ENCODE peak calls at places on chromosomes 1 and 21, in six cellular contexts. Y is right lobe of liver, K is foreskin keratinocyte, R is AG10803, A is cardiac muscle cell, E is choroid plexus epithelial cell. P is an unnamed sample.

GRCh38 chr1:25030674-25031589 is 100.9 kb upstream of the RUNX3 start:
- DNase-seq in E (no peak), K (peak), A (no peak), Y (no peak), R (no peak), P (no peak)

GRCh38 chr1:181075727-181076350 is 12.7 kb upstream of the IER5 start:
- DNase-seq in E (no peak), Y (no peak), R (no peak), K (peak), A (no peak), P (no peak)

GRCh38 chr21:28776251-28776650 is 216.4 kb downstream of the LTN1 start:
- DNase-seq in Y (no peak), A (peak), E (peak), R (peak), K (peak), P (peak)

GRCh38 chr1:53073899-53074311 is 11.9 kb downstream of the PODN start:
- DNase-seq in A (no peak), R (no peak), E (peak), Y (peak), K (no peak), P (peak)

GRCh38 chr1:231690072-231690471 is 63.5 kb downstream of the DISC1 start:
- DNase-seq in K (no peak), R (no peak), E (no peak), Y (no peak), A (no peak), P (no peak)

GRCh38 chr1:230286890-230287269 is 139.3 kb downstream of the PGBD5 start:
- DNase-seq in E (no peak), R (no peak), Y (peak), A (no peak), K (no peak), P (no peak)

GRCh38 chr1:33524586-33524985 is 52.1 kb downstream of the ZSCAN20 start:
- DNase-seq in Y (no peak), K (peak), E (no peak), A (no peak), R (no peak), P (no peak)

GRCh38 chr1:226903819-226904710 is 33.6 kb downstream of the PSEN2 start:
- DNase-seq in R (peak), K (no peak), Y (no peak), A (peak), E (peak), P (peak)

GRCh38 chr1:88013485-88013884 is 670.6 kb upstream of the PKN2 start:
- DNase-seq in K (peak), A (peak), R (no peak), E (no peak), Y (no peak), P (no peak)

DNA sequence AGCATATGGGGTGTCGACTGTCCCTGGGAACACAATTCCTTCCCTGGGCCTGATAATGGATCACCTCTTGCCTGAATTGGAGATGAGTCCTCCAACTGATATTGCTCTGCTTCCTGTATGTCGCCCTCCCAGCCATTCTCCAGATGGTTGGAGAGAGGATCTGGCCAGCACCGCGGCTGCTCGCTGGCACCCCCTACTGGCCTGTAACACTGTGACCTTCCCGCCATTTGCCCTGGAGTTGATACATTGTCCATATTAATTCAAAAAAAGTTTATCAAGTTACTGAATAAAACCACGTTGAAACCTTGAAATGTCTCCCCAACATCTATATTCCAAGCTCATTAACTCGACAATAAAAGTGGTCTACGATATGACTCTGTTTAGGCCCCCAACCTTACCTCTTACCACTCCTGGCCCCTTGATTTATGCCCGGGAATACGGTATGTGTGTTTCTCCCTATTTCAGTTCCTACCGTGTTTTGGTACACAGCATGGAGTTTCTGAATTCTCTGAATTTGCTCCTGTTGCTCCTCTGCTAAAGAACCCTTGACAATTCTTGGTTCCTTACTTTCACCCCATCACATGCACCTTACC is 241.8 kb upstream of the KIAA0040 start:
- DNase-seq in E (no peak), K (no peak), R (no peak), Y (peak), A (no peak), P (no peak)
- TF ChIP-seq CTCF in E (peak), K (peak), R (peak), Y (peak), A (peak), P (no peak)

GRCh38 chr1:150536836-150537731 is 12.1 kb upstream of the ADAMTSL4 start:
- DNase-seq in R (peak), Y (no peak), A (no peak), E (peak), K (no peak), P (no peak)

GRCh38 chr1:150535511-150536281 is 13.5 kb upstream of the ADAMTSL4 start:
- DNase-seq in R (peak), Y (no peak), E (no peak), K (no peak), A (peak), P (peak)

GRCh38 chr1:150534002-150534401 is 15.2 kb upstream of the ADAMTSL4 start:
- DNase-seq in A (no peak), E (no peak), Y (no peak), K (no peak), R (no peak), P (no peak)

GRCh38 chr1:150532860-150533259 is 16.3 kb upstream of the ADAMTSL4 start:
- DNase-seq in R (no peak), Y (no peak), K (no peak), A (no peak), E (no peak), P (peak)

DNA sequence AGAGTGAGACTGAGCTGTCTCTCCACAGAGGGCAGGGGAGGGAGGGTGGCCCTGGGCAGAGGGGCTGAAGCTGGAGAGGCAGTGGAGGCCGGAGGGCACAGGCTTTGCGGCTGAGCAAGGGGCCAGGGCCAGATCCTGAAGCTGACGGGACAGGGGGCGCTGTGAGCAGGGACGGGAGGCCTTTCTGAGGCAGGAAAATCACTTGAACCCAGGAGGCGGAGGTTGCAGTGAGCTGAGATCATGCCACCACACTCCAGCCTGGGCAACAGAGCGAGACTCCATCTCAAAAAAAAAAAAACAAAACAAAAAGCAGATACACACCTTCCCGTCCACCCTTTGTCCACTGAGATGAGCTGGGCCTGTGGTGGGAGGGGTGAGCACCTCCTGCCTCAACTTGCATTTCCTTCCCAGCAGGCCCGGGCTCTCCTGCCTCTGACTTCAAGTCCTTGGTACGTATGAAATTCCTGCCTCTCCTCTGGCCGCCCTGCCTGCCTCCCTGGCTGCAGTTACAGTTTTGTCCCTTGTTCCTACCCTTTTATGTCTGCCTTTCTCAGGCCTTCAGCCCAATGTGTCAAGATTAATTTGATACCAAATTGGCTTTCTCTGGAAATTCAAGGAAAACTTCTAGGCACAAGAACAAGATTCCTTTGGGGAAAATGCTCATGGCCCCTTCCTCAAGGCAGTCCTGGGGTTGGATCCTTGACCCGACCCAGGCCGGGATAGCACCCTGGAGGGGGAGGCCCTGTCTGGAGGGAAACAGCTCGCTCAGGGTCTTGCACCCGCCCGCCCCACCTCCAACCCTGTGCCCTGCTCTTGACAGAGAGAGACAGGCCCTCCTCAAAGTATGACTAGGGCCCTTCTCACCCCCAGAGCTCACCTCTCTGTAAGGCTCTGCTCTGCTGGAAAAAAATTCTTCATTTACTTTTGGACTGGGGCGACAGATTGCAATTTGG is 11.2 kb upstream of the ADAMTSL4 start:
- DNase-seq in Y (no peak), E (peak), K (peak), A (peak), R (peak), P (peak)
- TF ChIP-seq CTCF in Y (no peak), E (peak), K (peak), A (no peak), R (peak), P (peak)

DNA sequence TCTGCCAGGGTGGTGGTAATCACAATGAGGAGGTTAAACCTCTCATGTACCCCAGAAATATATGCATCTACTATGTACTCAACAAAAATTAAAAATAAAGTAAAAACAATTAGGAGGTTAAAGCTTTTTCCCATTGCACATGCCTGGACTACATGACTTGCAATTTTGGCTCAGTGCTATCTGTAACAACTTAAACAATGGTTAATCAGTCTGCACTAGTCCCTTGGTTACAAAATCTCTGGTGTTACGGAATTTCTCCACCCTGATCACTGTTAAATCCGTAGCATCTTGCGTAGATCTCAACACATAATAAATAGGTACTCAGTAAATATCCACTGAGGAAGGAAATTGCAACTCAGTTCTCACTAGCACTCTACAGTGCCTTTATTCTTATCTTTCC is 66.5 kb downstream of the SDCCAG8 start:
- DNase-seq in A (peak), E (no peak), R (no peak), K (no peak), Y (no peak), P (peak)
- TF ChIP-seq CTCF in A (no peak), E (no peak), R (no peak), K (no peak), Y (no peak), P (no peak)

DNA sequence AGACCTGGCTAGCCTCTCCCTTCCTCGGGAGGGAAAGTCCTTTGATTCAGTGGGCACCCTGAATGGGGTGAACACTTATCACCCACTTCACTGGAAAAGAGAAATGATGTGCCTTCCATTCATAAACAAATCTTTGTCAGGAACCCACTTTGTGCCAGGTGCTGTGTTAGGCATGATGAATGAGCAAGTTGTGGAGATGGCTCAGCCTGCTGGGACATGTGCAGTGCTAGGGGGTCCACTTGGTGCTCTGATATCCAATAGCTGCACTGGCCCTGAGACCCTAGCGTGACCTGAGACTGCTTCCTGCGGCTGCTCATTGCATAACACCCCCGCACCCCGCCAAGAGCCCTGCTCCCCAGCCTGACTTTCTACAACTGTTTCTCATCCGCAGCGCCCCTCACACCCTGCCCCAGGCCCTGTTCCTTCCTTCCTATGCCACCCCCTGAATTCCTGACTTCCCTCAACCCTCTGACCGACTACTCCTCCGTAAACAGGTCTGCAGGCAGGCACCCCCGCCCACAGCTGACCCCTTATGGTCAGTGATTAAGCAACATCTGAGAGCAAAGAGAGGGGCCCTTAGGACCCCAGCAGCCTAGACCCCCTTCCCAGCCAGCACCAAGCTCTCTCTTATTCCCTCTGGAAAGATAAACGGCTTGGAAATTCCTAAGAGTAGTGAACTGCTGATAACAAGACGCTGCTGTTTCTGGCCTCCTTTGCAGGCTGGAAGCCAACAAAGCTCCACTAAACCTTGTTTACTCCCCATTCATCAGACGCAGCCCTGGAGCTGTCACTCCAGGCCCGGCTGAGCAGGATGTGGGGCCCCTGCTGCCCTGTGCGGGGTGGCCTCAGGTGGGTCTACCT is 12.9 kb downstream of the CSRP1 start:
- DNase-seq in R (no peak), A (peak), E (peak), K (no peak), Y (no peak), P (peak)
- TF ChIP-seq CTCF in R (no peak), A (no peak), E (no peak), K (no peak), Y (no peak), P (no peak)

GRCh38 chr1:225347123-225347683 is 80.6 kb downstream of the LBR start:
- DNase-seq in A (peak), E (no peak), Y (no peak), K (peak), R (no peak), P (no peak)

GRCh38 chr1:225348400-225348799 is 79.4 kb downstream of the LBR start:
- DNase-seq in K (no peak), R (no peak), Y (no peak), A (no peak), E (no peak), P (no peak)

GRCh38 chr1:225341642-225342041 is 86.2 kb downstream of the LBR start:
- DNase-seq in K (peak), A (no peak), E (no peak), Y (no peak), R (no peak), P (no peak)

GRCh38 chr1:225342695-225343094 is 85.1 kb downstream of the LBR start:
- DNase-seq in A (no peak), R (no peak), K (no peak), Y (no peak), E (no peak), P (no peak)

DNA sequence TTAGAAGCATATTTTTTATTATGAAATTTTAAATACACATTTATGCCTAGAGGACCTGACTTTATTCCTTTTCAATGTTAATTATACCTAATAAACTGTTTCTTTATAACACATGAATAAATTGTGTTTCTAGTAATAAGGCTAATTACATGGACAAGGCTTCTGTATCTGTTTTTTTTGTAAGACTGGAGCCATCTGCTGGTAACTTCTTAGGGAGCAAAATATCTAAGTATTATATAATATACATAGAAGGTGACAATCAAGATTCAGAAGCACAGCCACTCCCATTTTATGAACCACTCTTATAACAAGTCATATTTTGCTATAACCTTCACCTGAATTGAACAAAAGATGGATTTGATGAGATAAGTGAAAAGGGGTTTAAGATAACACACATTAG is 84.2 kb downstream of the LBR start:
- DNase-seq in K (peak), Y (no peak), A (peak), E (peak), R (peak), P (peak)
- TF ChIP-seq CTCF in K (peak), Y (peak), A (peak), E (peak), R (peak), P (peak)

GRCh38 chr1:19096036-19096833 is 113.8 kb downstream of the UBR4 start:
- DNase-seq in R (peak), K (no peak), Y (peak), A (peak), E (peak), P (peak)
- TF ChIP-seq CTCF in R (peak), K (peak), Y (peak), A (peak), E (peak), P (peak)

P was measured in fibroblast of the aortic adventitia.